ENCODE peak calls at places on chromosome 14, in five cellular contexts. Q is uterus, X is cardiac fibroblast, M is PC-9, J is T-helper 2 cell. E is an unnamed sample.

GRCh38 chr14:102390064-102390463 is 27.3 kb downstream of the TECPR2 start:
- DNase-seq in M (peak; percentile 56), J (no peak), X (peak; percentile 5), Q (no peak), E (no peak)

GRCh38 chr14:70782361-70782760 is 27.0 kb downstream of the MAP3K9 start:
- DNase-seq in X (peak; percentile 1), J (no peak), Q (no peak), M (peak; percentile 95), E (no peak)

GRCh38 chr14:60789656-60790055 is 55.1 kb downstream of the MNAT1 start:
- DNase-seq in X (no peak), Q (no peak), M (no peak), J (no peak), E (no peak)

GRCh38 chr14:100547633-100548294 is 39.5 kb downstream of the BEGAIN start:
- DNase-seq in M (peak; percentile 44), X (peak; percentile 68), Q (peak; percentile 63), J (no peak), E (peak; percentile 55)

GRCh38 chr14:63492391-63492790 is 50.8 kb downstream of the PPP2R5E start:
- DNase-seq in M (peak; percentile 67), X (peak; percentile 64), J (no peak), Q (no peak), E (no peak)

GRCh38 chr14:30996892-30997659 is 28.4 kb upstream of the AP4S1 start:
- DNase-seq in Q (no peak), M (no peak), X (no peak), J (no peak), E (no peak)

GRCh38 chr14:50808053-50808452 is 22.9 kb downstream of the NIN start:
- DNase-seq in X (no peak), M (no peak), J (no peak), Q (no peak), E (no peak)

GRCh38 chr14:27528328-27528727 is 930.5 kb upstream of the NOVA1 start:
- DNase-seq in M (no peak), Q (no peak), X (peak; percentile 51), J (no peak), E (no peak)

GRCh38 chr14:75738192-75738591 is 77.1 kb downstream of the TTLL5 start:
- DNase-seq in Q (no peak), X (peak; percentile 62), M (no peak), J (no peak), E (no peak)

GRCh38 chr14:62661818-62662217 is 383.4 kb downstream of the KCNH5 start:
- DNase-seq in M (no peak), Q (no peak), X (peak; percentile 74), J (no peak), E (no peak)

GRCh38 chr14:78016532-78016931 is 153.6 kb upstream of the NRXN3 start:
- DNase-seq in X (no peak), Q (no peak), M (no peak), J (no peak), E (no peak)

GRCh38 chr14:38994721-38995120 is 108.3 kb downstream of the SEC23A start:
- DNase-seq in X (no peak), M (no peak), Q (no peak), J (no peak), E (no peak)

GRCh38 chr14:21825147-21825743 is 151.6 kb upstream of the OR4E1 start:
- DNase-seq in J (no peak), Q (no peak), M (no peak), X (peak; percentile 13), E (peak; percentile 48)

GRCh38 chr14:94129758-94130414 is 482 bp upstream of the IFI27L2 start:
- DNase-seq in X (peak; percentile 70), M (no peak), Q (peak; percentile 51), J (no peak), E (peak; percentile 56)

GRCh38 chr14:50342211-50343080 is 30.3 kb downstream of the DMAC2L start:
- DNase-seq in X (peak; percentile 66), J (no peak), Q (peak; percentile 58), M (no peak), E (no peak)

GRCh38 chr14:38755036-38755435 is 348.0 kb downstream of the SEC23A start:
- DNase-seq in J (no peak), X (no peak), Q (no peak), M (no peak), E (no peak)

GRCh38 chr14:95199298-95199983 is 42.1 kb upstream of the DICER1 start:
- DNase-seq in Q (no peak), M (no peak), X (no peak), J (no peak), E (no peak)

GRCh38 chr14:28635387-28635786 is 131.2 kb upstream of the FOXG1 start:
- DNase-seq in J (no peak), Q (no peak), X (peak; percentile 65), M (peak; percentile 31), E (peak; percentile 3)

GRCh38 chr14:65000868-65001600 is 14.3 kb downstream of the FNTB start:
- DNase-seq in Q (no peak), M (no peak), X (peak; percentile 47), J (no peak), E (no peak)

GRCh38 chr14:101478096-101478495 is 83.2 kb upstream of the DIO3 start:
- DNase-seq in J (no peak), Q (peak; percentile 26), M (no peak), X (no peak), E (no peak)

GRCh38 chr14:95514131-95515079 is 2.0 kb downstream of the SYNE3 start:
- DNase-seq in M (no peak), J (no peak), Q (no peak), X (no peak), E (no peak)

GRCh38 chr14:104879983-104880565 is 15.0 kb downstream of the CEP170B start:
- DNase-seq in X (no peak), M (no peak), Q (no peak), J (no peak), E (no peak)

GRCh38 chr14:70640938-70641547 is 673 bp upstream of the TTC9 start:
- DNase-seq in M (peak; percentile 77), X (peak; percentile 55), J (peak; percentile 13), Q (peak; percentile 14), E (no peak)

GRCh38 chr14:74134484-74134883 is 49.7 kb downstream of the LIN52 start:
- DNase-seq in M (no peak), J (no peak), X (no peak), Q (no peak), E (no peak)

E was measured in HCT116.